ENCODE peak calls at places on chromosomes 1 and 21, in six cellular contexts. D, P, V, E, C and U are unnamed samples.
A peak's percentile ranks its signal among the peaks of the same experiment; 100 is the strongest.

GRCh38 chr21:39108291-39109162 is 74.7 kb downstream of the PSMG1 start:
- DNase-seq in C (no peak), P (no peak), E (no peak), D (no peak), V (no peak), U (no peak)

GRCh38 chr21:45110873-45111624 is 36.7 kb downstream of the ADARB1 start:
- DNase-seq in C (no peak), E (no peak), P (no peak), V (no peak), D (no peak), U (no peak)

GRCh38 chr1:27778022-27778421 is 5.0 kb downstream of the STX12 start:
- DNase-seq in P (no peak), C (no peak), D (no peak), V (no peak), E (no peak), U (no peak)

GRCh38 chr1:23634840-23635642 is 56.6 kb upstream of the RPL11 start:
- DNase-seq in P (peak; percentile 63), V (no peak), D (peak; percentile 82), C (peak; percentile 86), E (peak; percentile 67), U (no peak)

GRCh38 chr1:36128126-36128904 is 3.3 kb upstream of the COL8A2 start:
- DNase-seq in D (no peak), E (no peak), V (no peak), C (no peak), P (no peak), U (no peak)

GRCh38 chr21:32332463-32332951 is 33.9 kb downstream of the MRAP start:
- DNase-seq in C (no peak), P (no peak), E (no peak), D (no peak), V (no peak), U (no peak)

GRCh38 chr1:232132572-232132971 is 497.4 kb downstream of the SIPA1L2 start:
- DNase-seq in C (no peak), P (no peak), E (no peak), V (no peak), D (no peak), U (no peak)

GRCh38 chr1:54768093-54768492 is 3.8 kb upstream of the PARS2 start:
- DNase-seq in E (no peak), P (no peak), C (no peak), V (no peak), D (no peak), U (no peak)

GRCh38 chr1:172293379-172293778 is 127.1 kb upstream of the C1orf105 start:
- DNase-seq in C (no peak), E (no peak), P (no peak), V (no peak), D (no peak), U (no peak)

GRCh38 chr21:36330904-36331303 is 10.9 kb downstream of the MORC3 start:
- DNase-seq in P (no peak), V (no peak), E (no peak), D (peak; percentile 81), C (peak; percentile 18), U (no peak)

GRCh38 chr1:208159542-208160258 is 84.5 kb downstream of the PLXNA2 start:
- DNase-seq in E (no peak), C (no peak), D (no peak), P (peak; percentile 82), V (no peak), U (no peak)

GRCh38 chr1:21334214-21335087 is 44.2 kb upstream of the ECE1 start:
- DNase-seq in P (peak; percentile 61), C (peak; percentile 41), E (no peak), D (peak; percentile 94), V (no peak), U (no peak)

GRCh38 chr1:144551107-144551542 is 41.6 kb upstream of the PPIAL4F start:
- DNase-seq in V (no peak), E (no peak), D (peak; percentile 61), C (no peak), P (no peak), U (no peak)

GRCh38 chr1:48233666-48234065 is 11.2 kb downstream of the SLC5A9 start:
- DNase-seq in C (no peak), D (no peak), V (no peak), E (no peak), P (no peak), U (no peak)

GRCh38 chr21:30072496-30072895 is 94.1 kb downstream of the CLDN17 start:
- DNase-seq in E (no peak), D (peak; percentile 48), P (peak; percentile 0), C (no peak), V (no peak), U (no peak)

GRCh38 chr1:191831572-191831971 is 326.7 kb upstream of the RGS18 start:
- DNase-seq in V (no peak), P (no peak), E (no peak), D (no peak), C (no peak), U (no peak)

GRCh38 chr1:171985639-171986038 is 144.3 kb downstream of the DNM3 start:
- DNase-seq in D (no peak), E (no peak), V (no peak), P (no peak), C (peak; percentile 32), U (no peak)

GRCh38 chr21:42366292-42367010 is at the start of gene TFF1:
- DNase-seq in E (peak; percentile 27), V (no peak), D (peak; percentile 73), C (peak; percentile 41), P (no peak), U (no peak)

GRCh38 chr1:232393010-232393833 is 236.7 kb downstream of the SIPA1L2 start:
- DNase-seq in V (no peak), D (no peak), C (no peak), E (no peak), P (no peak), U (no peak)

GRCh38 chr1:209590405-209590804 is 6.9 kb downstream of the CAMK1G start:
- DNase-seq in V (no peak), D (no peak), E (no peak), P (no peak), C (no peak), U (no peak)

GRCh38 chr1:233081686-233082085 is 131.3 kb downstream of the NTPCR start:
- DNase-seq in E (no peak), C (no peak), D (no peak), V (no peak), P (peak; percentile 17), U (no peak)

GRCh38 chr1:35715568-35716002 is 3.1 kb downstream of the C1orf216 start:
- DNase-seq in D (peak; percentile 87), V (no peak), C (peak; percentile 67), P (peak; percentile 63), E (no peak), U (peak; percentile 28)

GRCh38 chr1:24909388-24909898 is 20.6 kb downstream of the RUNX3 start:
- DNase-seq in E (no peak), P (no peak), D (peak; percentile 84), C (peak; percentile 73), V (no peak), U (peak; percentile 40)

GRCh38 chr1:41447995-41448770 is 36.3 kb downstream of the EDN2 start:
- DNase-seq in C (no peak), E (no peak), P (no peak), D (no peak), V (no peak), U (no peak)

GRCh38 chr1:86154581-86155060 is 2.0 kb downstream of the COL24A1 start:
- DNase-seq in D (no peak), C (no peak), V (no peak), P (peak; percentile 59), E (no peak), U (no peak)

GRCh38 chr1:46735708-46736324 is 16.9 kb upstream of the EFCAB14 start:
- DNase-seq in E (no peak), P (peak; percentile 78), D (no peak), V (no peak), C (no peak), U (peak; percentile 36)
- TF ChIP-seq CTCF in E (peak; percentile 27), P (no peak), D (no peak), V (no peak), C (no peak), U (peak; percentile 67)

DNA sequence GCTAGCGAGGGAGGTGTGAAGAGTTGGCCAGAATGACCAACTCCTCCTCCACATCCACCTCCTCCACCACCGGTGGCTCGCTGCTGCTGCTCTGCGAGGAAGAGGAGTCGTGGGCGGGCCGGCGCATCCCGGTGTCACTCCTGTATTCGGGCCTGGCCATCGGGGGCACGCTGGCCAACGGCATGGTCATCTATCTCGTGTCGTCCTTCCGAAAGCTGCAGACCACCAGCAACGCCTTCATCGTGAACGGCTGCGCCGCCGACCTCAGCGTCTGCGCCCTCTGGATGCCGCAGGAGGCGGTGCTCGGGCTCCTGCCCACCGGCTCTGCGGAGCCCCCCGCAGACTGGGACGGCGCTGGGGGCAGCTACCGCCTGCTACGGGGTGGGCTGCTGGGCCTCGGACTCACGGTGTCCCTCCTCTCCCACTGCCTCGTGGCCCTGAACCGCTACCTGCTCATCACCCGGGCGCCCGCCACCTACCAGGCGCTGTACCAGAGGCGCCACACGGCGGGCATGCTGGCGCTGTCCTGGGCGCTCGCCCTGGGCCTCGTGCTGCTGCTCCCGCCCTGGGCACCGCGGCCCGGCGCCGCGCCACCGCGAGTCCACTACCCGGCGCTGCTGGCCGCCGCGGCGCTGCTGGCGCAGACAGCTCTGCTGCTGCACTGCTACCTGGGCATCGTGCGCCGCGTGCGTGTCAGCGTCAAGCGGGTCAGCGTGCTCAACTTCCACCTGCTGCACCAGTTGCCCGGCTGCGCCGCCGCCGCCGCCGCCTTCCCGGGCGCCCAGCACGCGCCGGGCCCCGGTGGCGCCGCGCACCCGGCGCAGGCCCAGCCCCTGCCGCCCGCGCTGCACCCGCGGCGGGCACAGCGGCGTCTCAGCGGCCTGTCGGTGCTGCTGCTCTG is 1.2 kb downstream of the GPR88 start:
- DNase-seq in D (no peak), E (no peak), P (no peak), C (no peak), V (no peak), U (no peak)
- TF ChIP-seq CTCF in D (no peak), E (peak; percentile 13), P (peak; percentile 13), C (no peak), V (no peak), U (peak; percentile 10)

GRCh38 chr1:179126338-179127060 is 44.6 kb downstream of the TOR3A start:
- DNase-seq in P (no peak), C (no peak), E (no peak), V (no peak), D (no peak), U (no peak)

GRCh38 chr1:179124866-179125265 is 43.0 kb downstream of the TOR3A start:
- DNase-seq in D (no peak), C (no peak), E (no peak), V (no peak), P (no peak), U (no peak)

GRCh38 chr1:179119466-179119865 is 37.6 kb downstream of the TOR3A start:
- DNase-seq in D (no peak), C (no peak), V (no peak), E (no peak), P (no peak), U (no peak)

GRCh38 chr1:179120736-179121135 is 38.9 kb downstream of the TOR3A start:
- DNase-seq in E (no peak), P (no peak), V (no peak), C (no peak), D (no peak), U (no peak)

GRCh38 chr1:179121159-179121938 is 39.5 kb downstream of the TOR3A start:
- DNase-seq in V (no peak), E (no peak), P (peak; percentile 65), C (peak; percentile 40), D (peak; percentile 62), U (no peak)
- TF ChIP-seq CTCF in V (no peak), E (peak; percentile 74), P (peak; percentile 55), C (peak; percentile 93), D (peak; percentile 6), U (peak; percentile 53)

GRCh38 chr1:53682369-53682685 is 56.6 kb downstream of the GLIS1 start:
- DNase-seq in V (no peak), D (no peak), C (no peak), P (no peak), E (no peak), U (no peak)
- TF ChIP-seq CTCF in V (no peak), D (no peak), C (no peak), P (no peak), E (peak; percentile 41), U (no peak)